ENCODE peak calls at places on chromosomes 16 and 17, in seven cellular contexts. One of them, this sample, is unnamed.

GRCh38 chr17:39244016-39244599 is 18.4 kb upstream of the STAC2 start:
- DNase-seq in Peyer's patch: peak
- DNase-seq in GM12865: peak
- DNase-seq in cardiac muscle cell: no peak
- DNase-seq in fibroblast of pulmonary artery: no peak
- DNase-seq in fibroblast of mammary gland: no peak
- DNase-seq in body of pancreas: no peak
- DNase-seq in this sample: no peak

GRCh38 chr16:70402916-70403659 is 35.8 kb downstream of the ST3GAL2 start:
- DNase-seq in fibroblast of pulmonary artery: peak
- DNase-seq in Peyer's patch: no peak
- DNase-seq in body of pancreas: no peak
- DNase-seq in GM12865: no peak
- DNase-seq in cardiac muscle cell: no peak
- DNase-seq in fibroblast of mammary gland: peak
- DNase-seq in this sample: no peak

GRCh38 chr16:67942200-67942509 is 1.8 kb downstream of the LCAT start:
- DNase-seq in GM12865: peak
- DNase-seq in cardiac muscle cell: peak
- DNase-seq in fibroblast of mammary gland: peak
- DNase-seq in fibroblast of pulmonary artery: peak
- DNase-seq in body of pancreas: no peak
- DNase-seq in Peyer's patch: peak
- DNase-seq in this sample: no peak

GRCh38 chr16:83100679-83101078 is 473.9 kb downstream of the CDH13 start:
- DNase-seq in cardiac muscle cell: no peak
- DNase-seq in Peyer's patch: no peak
- DNase-seq in fibroblast of mammary gland: peak
- DNase-seq in body of pancreas: no peak
- DNase-seq in GM12865: peak
- DNase-seq in fibroblast of pulmonary artery: peak
- DNase-seq in this sample: no peak

GRCh38 chr16:7613518-7613917 is 280.9 kb downstream of the RBFOX1 start:
- DNase-seq in body of pancreas: no peak
- DNase-seq in fibroblast of mammary gland: no peak
- DNase-seq in cardiac muscle cell: no peak
- DNase-seq in Peyer's patch: no peak
- DNase-seq in fibroblast of pulmonary artery: no peak
- DNase-seq in GM12865: no peak
- DNase-seq in this sample: no peak

GRCh38 chr16:83862661-83863060 is 36.3 kb upstream of the MLYCD start:
- DNase-seq in Peyer's patch: no peak
- DNase-seq in fibroblast of mammary gland: no peak
- DNase-seq in body of pancreas: no peak
- DNase-seq in fibroblast of pulmonary artery: no peak
- DNase-seq in cardiac muscle cell: no peak
- DNase-seq in GM12865: no peak
- DNase-seq in this sample: no peak

GRCh38 chr17:55705847-55706246 is 16.8 kb downstream of the TMEM100 start:
- DNase-seq in body of pancreas: no peak
- DNase-seq in fibroblast of mammary gland: no peak
- DNase-seq in cardiac muscle cell: no peak
- DNase-seq in GM12865: peak
- DNase-seq in Peyer's patch: no peak
- DNase-seq in fibroblast of pulmonary artery: no peak
- DNase-seq in this sample: no peak

GRCh38 chr16:88593489-88593888 is 23.3 kb downstream of the ZC3H18 start:
- DNase-seq in cardiac muscle cell: no peak
- DNase-seq in fibroblast of pulmonary artery: no peak
- DNase-seq in GM12865: no peak
- DNase-seq in body of pancreas: no peak
- DNase-seq in Peyer's patch: no peak
- DNase-seq in fibroblast of mammary gland: no peak
- DNase-seq in this sample: no peak

GRCh38 chr16:17346774-17347569 is 123.8 kb downstream of the XYLT1 start:
- DNase-seq in body of pancreas: no peak
- DNase-seq in fibroblast of pulmonary artery: no peak
- DNase-seq in GM12865: peak
- DNase-seq in Peyer's patch: peak
- DNase-seq in fibroblast of mammary gland: no peak
- DNase-seq in cardiac muscle cell: no peak
- DNase-seq in this sample: no peak

GRCh38 chr17:37829446-37830142 is 84.7 kb upstream of the HNF1B start:
- DNase-seq in cardiac muscle cell: no peak
- DNase-seq in fibroblast of mammary gland: no peak
- DNase-seq in Peyer's patch: no peak
- DNase-seq in fibroblast of pulmonary artery: no peak
- DNase-seq in GM12865: peak
- DNase-seq in body of pancreas: no peak
- DNase-seq in this sample: no peak

GRCh38 chr16:11118479-11118878 is 137.5 kb downstream of the SOCS1 start:
- DNase-seq in GM12865: no peak
- DNase-seq in body of pancreas: no peak
- DNase-seq in Peyer's patch: no peak
- DNase-seq in cardiac muscle cell: no peak
- DNase-seq in fibroblast of pulmonary artery: no peak
- DNase-seq in fibroblast of mammary gland: no peak
- DNase-seq in this sample: no peak

GRCh38 chr16:73067671-73068545 is 20.0 kb upstream of the ZFHX3 start:
- DNase-seq in cardiac muscle cell: no peak
- DNase-seq in GM12865: no peak
- DNase-seq in fibroblast of mammary gland: no peak
- DNase-seq in body of pancreas: no peak
- DNase-seq in fibroblast of pulmonary artery: no peak
- DNase-seq in Peyer's patch: peak
- DNase-seq in this sample: no peak

GRCh38 chr16:31513126-31513525 is 4.9 kb upstream of the RUSF1 start:
- DNase-seq in body of pancreas: no peak
- DNase-seq in fibroblast of mammary gland: peak
- DNase-seq in cardiac muscle cell: no peak
- DNase-seq in fibroblast of pulmonary artery: peak
- DNase-seq in GM12865: no peak
- DNase-seq in Peyer's patch: no peak
- DNase-seq in this sample: no peak

GRCh38 chr16:46759309-46759708 is 11.2 kb upstream of the MYLK3 start:
- DNase-seq in fibroblast of mammary gland: no peak
- DNase-seq in GM12865: no peak
- DNase-seq in fibroblast of pulmonary artery: no peak
- DNase-seq in body of pancreas: no peak
- DNase-seq in Peyer's patch: no peak
- DNase-seq in cardiac muscle cell: no peak
- DNase-seq in this sample: no peak

GRCh38 chr17:4508207-4508606 is 9.5 kb downstream of the SPNS2 start:
- DNase-seq in GM12865: no peak
- DNase-seq in Peyer's patch: no peak
- DNase-seq in fibroblast of mammary gland: no peak
- DNase-seq in fibroblast of pulmonary artery: no peak
- DNase-seq in cardiac muscle cell: no peak
- DNase-seq in body of pancreas: no peak
- DNase-seq in this sample: no peak

GRCh38 chr16:57091200-57091989 is 988 bp upstream of the CPNE2 start:
- DNase-seq in body of pancreas: peak
- DNase-seq in GM12865: no peak
- DNase-seq in fibroblast of pulmonary artery: peak
- DNase-seq in cardiac muscle cell: peak
- DNase-seq in fibroblast of mammary gland: peak
- DNase-seq in Peyer's patch: peak
- DNase-seq in this sample: no peak

GRCh38 chr16:85718682-85719081 is 29.9 kb upstream of the GINS2 start:
- DNase-seq in GM12865: peak
- DNase-seq in cardiac muscle cell: peak
- DNase-seq in Peyer's patch: peak
- DNase-seq in fibroblast of pulmonary artery: no peak
- DNase-seq in body of pancreas: no peak
- DNase-seq in fibroblast of mammary gland: no peak
- DNase-seq in this sample: no peak

GRCh38 chr17:82424001-82424862 is 5.8 kb upstream of the OGFOD3 start:
- DNase-seq in cardiac muscle cell: peak
- DNase-seq in fibroblast of mammary gland: peak
- DNase-seq in Peyer's patch: peak
- DNase-seq in fibroblast of pulmonary artery: peak
- DNase-seq in GM12865: peak
- DNase-seq in body of pancreas: no peak
- DNase-seq in this sample: no peak

DNA sequence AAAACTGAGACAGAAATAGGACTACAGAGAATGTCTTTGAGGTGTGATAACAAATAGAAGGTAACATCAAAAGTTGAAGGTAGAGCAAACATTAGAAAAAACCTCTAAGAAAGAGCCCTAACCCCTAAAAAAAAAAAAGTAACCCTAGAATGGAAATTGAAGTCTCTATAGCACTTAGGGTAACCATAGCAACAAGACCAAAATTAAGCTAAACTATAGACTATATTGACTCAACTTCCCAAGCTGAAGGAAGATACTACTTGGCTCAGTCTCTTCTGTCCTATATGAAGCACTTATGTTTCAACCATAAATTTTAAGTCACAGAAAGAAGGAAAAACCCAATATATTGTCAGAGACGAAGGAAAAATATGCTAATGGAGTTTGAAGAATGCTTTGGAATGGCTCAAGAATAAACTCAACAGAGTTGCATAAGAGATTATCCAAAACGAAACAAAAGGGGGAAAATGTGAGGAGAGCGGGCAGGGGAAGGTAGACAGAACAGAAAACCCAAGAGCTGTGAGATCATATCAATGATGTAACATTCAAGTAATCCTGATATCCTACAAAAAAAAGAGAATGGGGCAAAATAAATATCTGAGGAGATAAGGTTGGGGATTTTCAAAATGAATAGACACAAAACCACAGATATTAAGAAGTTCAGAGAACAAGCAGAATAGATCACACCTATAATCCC is 88.4 kb downstream of the USP32 start:
- DNase-seq in body of pancreas: no peak
- DNase-seq in Peyer's patch: no peak
- DNase-seq in fibroblast of mammary gland: no peak
- DNase-seq in GM12865: no peak
- DNase-seq in cardiac muscle cell: no peak
- DNase-seq in fibroblast of pulmonary artery: no peak
- DNase-seq in this sample: no peak
- H3K4me3 ChIP-seq in body of pancreas: no peak
- H3K4me3 ChIP-seq in Peyer's patch: no peak
- H3K4me3 ChIP-seq in fibroblast of mammary gland: no peak
- H3K4me3 ChIP-seq in GM12865: no peak
- H3K4me3 ChIP-seq in cardiac muscle cell: no peak
- H3K4me3 ChIP-seq in fibroblast of pulmonary artery: no peak
- H3K4me3 ChIP-seq in this sample: no peak

DNA sequence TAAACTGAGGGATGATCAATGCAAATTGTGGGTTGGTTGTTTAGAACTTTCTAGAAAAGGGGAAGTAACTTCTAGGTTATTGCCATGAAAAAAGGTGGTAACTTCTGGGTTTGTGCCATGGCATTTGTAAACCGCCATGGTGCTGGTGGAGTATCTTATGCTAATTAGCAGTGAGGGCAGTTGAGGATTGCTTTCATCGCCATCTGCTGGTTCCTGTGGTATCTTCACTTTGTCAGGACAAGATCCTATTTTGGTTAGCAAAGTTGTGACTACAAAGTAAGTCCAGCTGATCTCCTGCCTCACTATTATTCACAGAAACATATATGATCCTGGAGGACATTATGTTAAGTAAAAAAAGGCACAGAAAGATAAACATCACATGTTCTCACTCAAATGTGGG is 1332.3 kb downstream of the CDH11 start:
- DNase-seq in fibroblast of pulmonary artery: peak
- DNase-seq in cardiac muscle cell: no peak
- DNase-seq in body of pancreas: no peak
- DNase-seq in GM12865: no peak
- DNase-seq in Peyer's patch: peak
- DNase-seq in fibroblast of mammary gland: no peak
- DNase-seq in this sample: no peak
- TF ChIP-seq CTCF in fibroblast of pulmonary artery: peak
- TF ChIP-seq CTCF in cardiac muscle cell: peak
- TF ChIP-seq CTCF in body of pancreas: no peak
- TF ChIP-seq CTCF in GM12865: no peak
- TF ChIP-seq CTCF in Peyer's patch: peak
- TF ChIP-seq CTCF in fibroblast of mammary gland: no peak
- TF ChIP-seq CTCF in this sample: no peak

DNA sequence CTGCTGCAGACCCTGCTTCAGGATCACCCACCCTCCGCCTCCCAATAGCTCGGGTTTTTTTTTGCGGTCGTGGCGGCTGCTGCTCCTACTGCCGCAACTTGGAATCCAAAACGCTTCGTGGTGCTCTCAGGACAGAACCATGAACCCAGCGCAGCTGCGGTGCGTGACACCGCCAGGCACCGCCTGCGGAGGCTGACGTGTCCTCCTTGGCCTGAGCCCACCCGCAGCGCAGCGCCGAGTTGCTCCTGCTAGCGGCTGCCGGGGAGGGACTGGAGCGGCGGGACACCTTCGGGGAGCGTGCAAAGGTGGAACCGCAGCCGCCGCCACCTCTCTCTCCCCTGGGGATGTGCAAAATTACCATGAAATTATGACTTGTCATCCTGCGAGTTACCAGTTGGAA is 1893.0 kb downstream of the TP53TG3F start:
- DNase-seq in GM12865: no peak
- DNase-seq in fibroblast of pulmonary artery: no peak
- DNase-seq in fibroblast of mammary gland: no peak
- DNase-seq in cardiac muscle cell: no peak
- DNase-seq in body of pancreas: no peak
- DNase-seq in Peyer's patch: no peak
- DNase-seq in this sample: no peak
- H3K4me3 ChIP-seq in GM12865: no peak
- H3K4me3 ChIP-seq in fibroblast of pulmonary artery: no peak
- H3K4me3 ChIP-seq in fibroblast of mammary gland: no peak
- H3K4me3 ChIP-seq in cardiac muscle cell: no peak
- H3K4me3 ChIP-seq in body of pancreas: no peak
- H3K4me3 ChIP-seq in Peyer's patch: no peak
- H3K4me3 ChIP-seq in this sample: no peak

GRCh38 chr17:46853896-46854444 is 2.6 kb downstream of the WNT9B start:
- DNase-seq in body of pancreas: no peak
- DNase-seq in fibroblast of mammary gland: peak
- DNase-seq in GM12865: no peak
- DNase-seq in Peyer's patch: no peak
- DNase-seq in fibroblast of pulmonary artery: no peak
- DNase-seq in cardiac muscle cell: no peak
- DNase-seq in this sample: no peak

GRCh38 chr17:46850688-46851028 is 725 bp upstream of the WNT9B start:
- DNase-seq in GM12865: no peak
- DNase-seq in fibroblast of pulmonary artery: no peak
- DNase-seq in body of pancreas: no peak
- DNase-seq in Peyer's patch: no peak
- DNase-seq in fibroblast of mammary gland: no peak
- DNase-seq in cardiac muscle cell: no peak
- DNase-seq in this sample: no peak

GRCh38 chr17:46854515-46854914 is 3.1 kb downstream of the WNT9B start:
- DNase-seq in Peyer's patch: no peak
- DNase-seq in fibroblast of mammary gland: no peak
- DNase-seq in GM12865: no peak
- DNase-seq in fibroblast of pulmonary artery: no peak
- DNase-seq in cardiac muscle cell: no peak
- DNase-seq in body of pancreas: no peak
- DNase-seq in this sample: no peak

GRCh38 chr17:46848534-46848933 is 2.8 kb upstream of the WNT9B start:
- DNase-seq in fibroblast of mammary gland: no peak
- DNase-seq in cardiac muscle cell: no peak
- DNase-seq in fibroblast of pulmonary artery: no peak
- DNase-seq in Peyer's patch: no peak
- DNase-seq in body of pancreas: no peak
- DNase-seq in GM12865: no peak
- DNase-seq in this sample: no peak

GRCh38 chr17:46851029-46851741 is at the start of gene WNT9B:
- DNase-seq in body of pancreas: peak
- DNase-seq in cardiac muscle cell: peak
- DNase-seq in fibroblast of mammary gland: no peak
- DNase-seq in Peyer's patch: peak
- DNase-seq in GM12865: no peak
- DNase-seq in fibroblast of pulmonary artery: no peak
- DNase-seq in this sample: no peak
- TF ChIP-seq CTCF in body of pancreas: no peak
- TF ChIP-seq CTCF in cardiac muscle cell: no peak
- TF ChIP-seq CTCF in fibroblast of mammary gland: no peak
- TF ChIP-seq CTCF in Peyer's patch: peak
- TF ChIP-seq CTCF in GM12865: no peak
- TF ChIP-seq CTCF in fibroblast of pulmonary artery: no peak
- TF ChIP-seq CTCF in this sample: no peak

This sample was measured in GM12864.